ENCODE peak calls at places on chromosome 20, in ten cellular contexts. B is uterus; C is vagina; N is thoracic aorta; Q is fibroblast of lung; F is ascending aorta; A is left ventricle myocardium inferior; P is PC-9; S is lower lobe of right lung; T is CD8-positive, alpha-beta T cell. O is an unnamed sample. For H3K9me3, the result is how much of the 10 kb centered on the place peaks cover.

GRCh38 chr20:16474342-16474741 is 98.9 kb downstream of the KIF16B start:
- DNase-seq in B (no peak), C (no peak), N (no peak), Q (no peak), F (no peak), A (no peak), P (no peak), S (no peak), T (no peak), O (no peak)

GRCh38 chr20:346640-347316 is at the start of gene NRSN2:
- DNase-seq in B (peak), C (no peak), N (no peak), Q (peak), F (peak), A (peak), P (no peak), S (peak), T (no peak), O (no peak)

GRCh38 chr20:50762435-50763201 is 31.2 kb downstream of the PARD6B start:
- DNase-seq in B (peak), C (peak), N (peak), Q (peak), F (peak), A (peak), P (peak), S (peak), T (no peak), O (peak)

GRCh38 chr20:61979090-61979489 is 86.6 kb downstream of the TAF4 start:
- DNase-seq in B (no peak), C (no peak), N (no peak), Q (no peak), F (no peak), A (no peak), P (no peak), S (no peak), T (no peak), O (no peak)

GRCh38 chr20:62136283-62137091 is 6.7 kb downstream of the PSMA7 start:
- DNase-seq in B (peak), C (no peak), N (no peak), Q (peak), F (peak), A (peak), P (peak), S (peak), T (peak), O (peak)

GRCh38 chr20:15065794-15066193 is 728.4 kb upstream of the FLRT3 start:
- DNase-seq in B (no peak), C (no peak), N (no peak), Q (no peak), F (no peak), A (no peak), P (no peak), S (no peak), T (no peak), O (no peak)

GRCh38 chr20:881051-881820 is 34.9 kb downstream of the ANGPT4 start:
- DNase-seq in B (no peak), C (peak), N (no peak), Q (peak), F (no peak), A (no peak), P (peak), S (no peak), T (no peak), O (no peak)

GRCh38 chr20:48025061-48025515 is 239.8 kb upstream of the SULF2 start:
- DNase-seq in B (peak), C (no peak), N (no peak), Q (peak), F (no peak), A (no peak), P (peak), S (no peak), T (no peak), O (no peak)

GRCh38 chr20:32411955-32412706 is 54.0 kb downstream of the ASXL1 start:
- DNase-seq in B (no peak), C (no peak), N (no peak), Q (no peak), F (no peak), A (no peak), P (no peak), S (no peak), T (no peak), O (no peak)

GRCh38 chr20:50009521-50010454 is 27.0 kb downstream of the SNAI1 start:
- DNase-seq in B (no peak), C (no peak), N (no peak), Q (no peak), F (no peak), A (no peak), P (no peak), S (no peak), T (no peak), O (no peak)

GRCh38 chr20:37880726-37881591 is 22.0 kb upstream of the VSTM2L start:
- DNase-seq in B (peak), C (no peak), N (no peak), Q (no peak), F (no peak), A (peak), P (peak), S (no peak), T (no peak), O (peak)

GRCh38 chr20:17617212-17617867 is 47.5 kb downstream of the DSTN start:
- DNase-seq in B (peak), C (no peak), N (no peak), Q (peak), F (peak), A (peak), P (no peak), S (peak), T (no peak), O (peak)

GRCh38 chr20:61488030-61488429 is 236.0 kb downstream of the CDH4 start:
- DNase-seq in B (no peak), C (peak), N (no peak), Q (no peak), F (no peak), A (no peak), P (no peak), S (no peak), T (no peak), O (no peak)

GRCh38 chr20:63544241-63544957 is 3.1 kb downstream of the SRMS start:
- DNase-seq in B (no peak), C (no peak), N (no peak), Q (no peak), F (no peak), A (no peak), P (no peak), S (no peak), T (no peak), O (no peak)
- H3K9me3 ChIP-seq in B (under half), C (under half), N (under half), Q (under half), F (under half), A (under half), P (under half), S (under half), T (under half), O (under half)

DNA sequence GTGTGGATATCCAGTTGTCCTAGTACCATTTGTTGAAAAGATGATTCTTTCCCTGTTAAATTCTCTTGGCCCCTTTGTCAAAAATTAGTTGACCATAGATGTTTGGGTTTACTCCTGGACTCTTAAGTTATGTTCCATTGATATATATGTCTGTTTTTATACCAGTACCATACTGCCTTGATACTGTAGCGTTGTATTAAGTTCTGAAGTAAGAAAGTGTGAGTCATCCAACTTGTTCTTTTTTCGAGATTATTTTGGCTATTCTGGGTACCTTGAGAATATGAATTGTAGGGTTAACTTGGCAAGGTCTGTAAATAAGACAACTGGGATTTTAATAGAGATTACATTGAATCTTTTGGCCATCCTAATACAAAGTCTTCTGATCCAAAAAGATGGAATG is 26.5 kb downstream of the PANK2 start:
- DNase-seq in B (no peak), C (no peak), N (no peak), Q (no peak), F (no peak), A (no peak), P (no peak), S (no peak), T (no peak), O (no peak)
- H3K27ac ChIP-seq in B (no peak), C (no peak), N (no peak), Q (no peak), F (no peak), A (no peak), P (no peak), S (no peak), T (no peak), O (no peak)

GRCh38 chr20:11333634-11334033 is 584.1 kb upstream of the BTBD3 start:
- DNase-seq in B (no peak), C (no peak), N (no peak), Q (no peak), F (no peak), A (no peak), P (no peak), S (no peak), T (no peak), O (no peak)
- TF ChIP-seq CTCF in B (no peak), C (no peak), N (no peak), Q (no peak), F (no peak), A (no peak), P (no peak), S (no peak), T (no peak), O (no peak)

GRCh38 chr20:42112161-42112560 is 494.0 kb upstream of the CHD6 start:
- DNase-seq in B (no peak), C (no peak), N (no peak), Q (no peak), F (no peak), A (no peak), P (no peak), S (no peak), T (no peak), O (no peak)
- H3K9me3 ChIP-seq in B (under half), C (under half), N (under half), Q (under half), F (under half), A (under half), P (under half), S (under half), T (under half), O (under half)

DNA sequence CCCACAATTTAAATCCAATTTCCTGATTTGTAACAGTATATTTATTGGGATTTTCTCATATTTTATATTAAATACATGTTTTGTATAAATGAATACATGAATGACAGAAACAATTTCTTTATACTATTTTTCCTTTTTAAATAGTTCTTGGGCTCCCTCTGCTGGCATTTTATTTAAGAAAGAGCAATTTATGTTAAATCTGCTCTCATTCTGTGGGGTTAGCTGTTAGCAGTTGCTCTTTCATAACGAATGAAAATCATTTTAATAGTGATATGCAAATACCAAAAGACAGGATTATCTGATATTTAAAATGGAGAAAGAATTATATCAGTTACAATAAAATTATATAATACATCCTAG is 118.3 kb downstream of the RALGAPA2 start:
- DNase-seq in B (no peak), C (no peak), N (no peak), Q (peak), F (no peak), A (no peak), P (no peak), S (no peak), T (no peak), O (no peak)
- H3K27ac ChIP-seq in B (no peak), C (peak), N (no peak), Q (no peak), F (no peak), A (no peak), P (no peak), S (no peak), T (no peak), O (no peak)

GRCh38 chr20:25195962-25196700 is 619 bp downstream of the ENTPD6 start:
- DNase-seq in B (no peak), C (peak), N (no peak), Q (no peak), F (no peak), A (no peak), P (peak), S (peak), T (no peak), O (peak)

GRCh38 chr20:25197173-25197869 is 1.8 kb downstream of the ENTPD6 start:
- DNase-seq in B (no peak), C (no peak), N (no peak), Q (no peak), F (no peak), A (no peak), P (no peak), S (no peak), T (no peak), O (no peak)

GRCh38 chr20:25194333-25194972 is 1.1 kb upstream of the ENTPD6 start:
- DNase-seq in B (no peak), C (peak), N (no peak), Q (no peak), F (no peak), A (no peak), P (no peak), S (no peak), T (no peak), O (no peak)

GRCh38 chr20:25196701-25197120 is 1.2 kb downstream of the ENTPD6 start:
- DNase-seq in B (no peak), C (no peak), N (no peak), Q (no peak), F (no peak), A (no peak), P (no peak), S (no peak), T (no peak), O (no peak)

GRCh38 chr20:25195014-25195961 is at the start of gene ENTPD6:
- DNase-seq in B (peak), C (no peak), N (peak), Q (peak), F (peak), A (peak), P (peak), S (peak), T (peak), O (peak)
- TF ChIP-seq CTCF in B (peak), C (no peak), N (no peak), Q (peak), F (no peak), A (peak), P (no peak), S (no peak), T (no peak), O (peak)

DNA sequence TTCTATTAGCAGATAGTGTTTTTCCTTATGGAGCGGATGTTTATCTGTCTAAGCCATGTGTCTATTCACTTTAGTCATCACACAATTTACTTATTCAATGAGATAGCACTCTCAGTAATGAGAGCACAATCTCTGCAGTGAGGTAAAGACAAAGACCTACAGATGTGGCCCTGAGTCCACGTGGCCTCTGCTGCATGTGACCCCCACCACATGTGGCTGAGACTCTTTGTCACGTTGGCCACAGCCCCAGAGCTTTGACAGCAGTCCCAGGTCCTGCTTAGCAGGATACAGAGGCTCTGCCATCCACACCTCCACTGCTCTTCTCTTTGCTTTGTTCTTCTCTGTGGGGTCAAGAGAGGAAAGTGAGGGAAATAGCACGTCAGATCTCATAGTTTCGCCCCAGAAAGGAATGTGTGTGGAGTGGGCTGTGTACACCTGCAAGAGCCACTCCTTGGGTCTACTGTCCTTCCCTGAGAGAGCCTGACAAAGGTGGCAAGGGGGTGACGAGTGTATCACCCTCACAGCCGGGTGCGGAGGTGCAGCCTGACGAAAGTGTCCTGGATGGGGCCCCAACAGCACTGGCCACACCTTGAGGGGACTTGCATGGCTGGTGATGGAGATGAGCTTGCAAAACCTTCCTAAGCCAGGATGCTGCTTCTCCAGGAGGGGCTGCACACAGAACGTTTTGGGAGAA is 40.7 kb downstream of the ZNF831 start:
- DNase-seq in B (no peak), C (peak), N (no peak), Q (no peak), F (no peak), A (no peak), P (no peak), S (no peak), T (no peak), O (no peak)
- H3K9me3 ChIP-seq in B (under half), C (under half), N (under half), Q (under half), F (under half), A (under half), P (under half), S (under half), T (under half), O (under half)

GRCh38 chr20:36862857-36863668 is 12.9 kb upstream of the TLDC2 start:
- DNase-seq in B (no peak), C (no peak), N (no peak), Q (no peak), F (no peak), A (no peak), P (no peak), S (no peak), T (no peak), O (no peak)
- H3K27ac ChIP-seq in B (peak), C (peak), N (peak), Q (peak), F (peak), A (peak), P (no peak), S (peak), T (no peak), O (no peak)

O was measured in right lobe of liver.